ENCODE peak calls at places on chromosomes 6 and 20, in six cellular contexts. L, M, E, Q, P and U are unnamed samples.

GRCh38 chr6:56156643-56157042 is 90.7 kb downstream of the COL21A1 start:
- DNase-seq in L (no peak), M (no peak), E (no peak), Q (no peak), P (no peak), U (no peak)

GRCh38 chr6:37988696-37989095 is 169.2 kb downstream of the ZFAND3 start:
- DNase-seq in L (peak), M (no peak), E (no peak), Q (no peak), P (no peak), U (no peak)

GRCh38 chr6:107618672-107619071 is 128.8 kb downstream of the SOBP start:
- DNase-seq in L (no peak), M (no peak), E (no peak), Q (no peak), P (no peak), U (no peak)

GRCh38 chr6:162750776-162751175 is 23.0 kb downstream of the PACRG start:
- DNase-seq in L (no peak), M (no peak), E (no peak), Q (no peak), P (no peak), U (no peak)

GRCh38 chr20:60036346-60037119 is 78.3 kb downstream of the CDH26 start:
- DNase-seq in L (peak), M (no peak), E (no peak), Q (no peak), P (no peak), U (no peak)

GRCh38 chr6:130215526-130215925 is 7.2 kb downstream of the SAMD3 start:
- DNase-seq in L (no peak), M (no peak), E (no peak), Q (no peak), P (no peak), U (no peak)

GRCh38 chr20:64129146-64129782 is 21.9 kb upstream of the NPBWR2 start:
- DNase-seq in L (no peak), M (no peak), E (no peak), Q (no peak), P (no peak), U (no peak)

GRCh38 chr6:149275621-149276020 is 41.9 kb upstream of the TAB2 start:
- DNase-seq in L (no peak), M (no peak), E (no peak), Q (no peak), P (no peak), U (no peak)

GRCh38 chr20:50335105-50335504 is 144.5 kb downstream of the CEBPB start:
- DNase-seq in L (no peak), M (no peak), E (no peak), Q (no peak), P (no peak), U (peak)

GRCh38 chr6:20891161-20891560 is 356.9 kb downstream of the CDKAL1 start:
- DNase-seq in L (no peak), M (no peak), E (no peak), Q (no peak), P (no peak), U (no peak)

GRCh38 chr6:42068872-42069522 is 18.7 kb downstream of the TAF8 start:
- DNase-seq in L (no peak), M (no peak), E (no peak), Q (no peak), P (no peak), U (no peak)

GRCh38 chr20:49521356-49521755 is 38.9 kb upstream of the KCNB1 start:
- DNase-seq in L (no peak), M (no peak), E (no peak), Q (no peak), P (no peak), U (no peak)

GRCh38 chr20:37987602-37988290 is 45.5 kb downstream of the TTI1 start:
- DNase-seq in L (no peak), M (no peak), E (no peak), Q (no peak), P (no peak), U (no peak)

GRCh38 chr6:22643780-22644179 is 74.4 kb downstream of the HDGFL1 start:
- DNase-seq in L (no peak), M (no peak), E (no peak), Q (no peak), P (no peak), U (no peak)

GRCh38 chr20:56933331-56933698 is 304.2 kb downstream of the TFAP2C start:
- DNase-seq in L (no peak), M (no peak), E (no peak), Q (no peak), P (no peak), U (no peak)

GRCh38 chr6:145310116-145310515 is 425.2 kb downstream of the EPM2A start:
- DNase-seq in L (no peak), M (no peak), E (no peak), Q (no peak), P (no peak), U (no peak)